ENCODE peak calls at places on chromosomes 16 and 17, in five cellular contexts. G is BE2C, X is mucosa of descending colon, I is fibroblast of lung, U is GM12865. S is an unnamed sample.

GRCh38 chr17:30570596-30571265 is 93.5 kb downstream of the GOSR1 start:
- DNase-seq in G (no peak), U (no peak), X (no peak), I (no peak), S (no peak)

GRCh38 chr17:77622627-77623026 is 335.9 kb upstream of the TNRC6C start:
- DNase-seq in G (no peak), U (no peak), I (peak), X (no peak), S (no peak)

GRCh38 chr16:67481561-67482259 is 753 bp upstream of the ATP6V0D1 start:
- DNase-seq in I (peak), X (peak), U (peak), G (peak), S (no peak)

GRCh38 chr16:67055712-67056487 is 27.0 kb downstream of the CBFB start:
- DNase-seq in U (peak), I (peak), G (no peak), X (no peak), S (peak)

GRCh38 chr16:67413978-67414891 is 2.0 kb downstream of the ZDHHC1 start:
- DNase-seq in I (no peak), X (no peak), G (no peak), U (no peak), S (no peak)

GRCh38 chr16:11572301-11572995 is 14.3 kb downstream of the LITAF start:
- DNase-seq in U (no peak), X (no peak), I (no peak), G (no peak), S (no peak)

GRCh38 chr17:17017343-17018014 is 24.8 kb upstream of the MPRIP start:
- DNase-seq in G (no peak), U (no peak), I (no peak), X (no peak), S (no peak)

GRCh38 chr16:47141773-47142468 is 1.8 kb downstream of the NETO2 start:
- DNase-seq in U (peak), X (peak), I (peak), G (peak), S (peak)

GRCh38 chr17:66667491-66668030 is 167.4 kb upstream of the CACNG5 start:
- DNase-seq in U (peak), I (no peak), X (no peak), G (no peak), S (peak)

GRCh38 chr16:49603956-49604355 is 230.4 kb downstream of the C16orf78 start:
- DNase-seq in X (no peak), I (no peak), G (no peak), U (no peak), S (no peak)

GRCh38 chr16:46673320-46674013 is 15.5 kb downstream of the VPS35 start:
- DNase-seq in X (no peak), U (peak), I (peak), G (peak), S (peak)

GRCh38 chr16:14366974-14367707 is 262.9 kb downstream of the PARN start:
- DNase-seq in U (no peak), X (no peak), G (no peak), I (no peak), S (no peak)

GRCh38 chr17:75110307-75110937 is 653 bp downstream of the ARMC7 start:
- DNase-seq in X (peak), G (no peak), U (peak), I (no peak), S (no peak)

GRCh38 chr17:43608313-43608712 is 53.4 kb downstream of the MEOX1 start:
- DNase-seq in U (peak), G (no peak), X (no peak), I (peak), S (no peak)

GRCh38 chr17:8518858-8519257 is 83.2 kb downstream of the NDEL1 start:
- DNase-seq in G (no peak), X (no peak), I (no peak), U (no peak), S (no peak)

GRCh38 chr17:65750166-65750565 is 188.7 kb upstream of the AXIN2 start:
- DNase-seq in X (no peak), G (no peak), U (no peak), I (no peak), S (no peak)

GRCh38 chr17:21400816-21401593 is 24.8 kb downstream of the KCNJ12 start:
- DNase-seq in G (no peak), X (no peak), U (no peak), I (no peak), S (no peak)

GRCh38 chr16:79628501-79628975 is 28.0 kb upstream of the MAF start:
- DNase-seq in X (no peak), G (no peak), I (peak), U (peak), S (no peak)

GRCh38 chr17:82351713-82352488 is 7.1 kb upstream of the TEX19 start:
- DNase-seq in X (peak), I (peak), G (peak), U (peak), S (peak)

GRCh38 chr17:82351254-82351712 is 7.8 kb upstream of the TEX19 start:
- DNase-seq in X (no peak), G (no peak), I (no peak), U (peak), S (no peak)

GRCh38 chr17:82349287-82349701 is 9.8 kb upstream of the TEX19 start:
- DNase-seq in G (no peak), X (no peak), I (no peak), U (no peak), S (no peak)

GRCh38 chr17:82348866-82349265 is 10.2 kb upstream of the TEX19 start:
- DNase-seq in G (no peak), I (no peak), X (no peak), U (no peak), S (no peak)

DNA sequence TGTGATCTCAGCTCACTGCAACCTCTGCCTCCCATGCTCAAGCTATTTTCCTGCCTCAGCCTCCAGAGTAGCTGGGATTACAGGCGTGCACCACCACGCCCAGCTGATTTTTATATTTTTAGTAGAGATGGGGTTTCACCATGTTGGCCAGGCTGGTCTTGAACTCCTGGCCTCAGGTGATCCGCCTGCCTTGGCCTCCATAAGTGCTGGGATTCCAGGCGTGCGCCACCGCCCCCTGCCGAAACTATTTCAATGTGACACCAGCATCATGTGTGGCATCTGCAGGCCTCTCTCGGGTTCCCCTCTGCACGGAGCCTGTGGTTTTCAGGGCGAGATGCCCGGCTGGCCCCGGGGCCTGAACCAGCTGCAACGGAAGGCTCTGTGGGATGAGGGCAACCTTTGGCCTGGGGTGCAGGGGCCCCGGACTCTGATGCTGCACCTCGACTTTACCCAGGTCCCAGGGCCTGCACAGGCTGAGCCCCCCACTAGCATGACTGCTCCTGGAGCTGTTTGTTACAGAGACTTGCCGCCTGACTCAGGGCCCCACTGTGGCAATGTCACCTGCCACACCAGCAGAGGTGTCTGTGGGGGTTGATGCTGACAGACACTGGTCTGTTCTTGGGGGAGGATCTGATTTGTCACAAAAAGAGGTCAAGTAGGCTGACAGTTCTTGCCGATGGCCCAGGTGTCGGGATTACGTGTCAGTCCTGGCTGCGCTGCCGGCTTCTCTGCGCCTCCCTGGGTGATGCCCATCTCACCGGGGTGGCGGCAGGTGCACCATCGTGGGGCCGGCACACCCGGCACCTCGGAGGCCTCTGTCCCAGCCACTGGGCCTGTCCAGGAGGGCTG is 8.6 kb upstream of the TEX19 start:
- DNase-seq in U (peak), I (no peak), X (no peak), G (peak), S (peak)
- TF ChIP-seq CTCF in U (peak), I (no peak), X (no peak), G (no peak), S (peak)

GRCh38 chr16:53022374-53022773 is 30.3 kb downstream of the CHD9NB start:
- DNase-seq in X (no peak), U (peak), G (peak), I (peak), S (peak)
- TF ChIP-seq CTCF in X (no peak), U (peak), G (peak), I (peak), S (peak)

GRCh38 chr17:34565715-34566114 is 13.7 kb upstream of the TMEM132E start:
- DNase-seq in I (no peak), X (no peak), G (no peak), U (no peak), S (no peak)

GRCh38 chr17:34566201-34566600 is 13.2 kb upstream of the TMEM132E start:
- DNase-seq in U (no peak), X (no peak), I (no peak), G (no peak), S (no peak)

GRCh38 chr17:34561328-34561727 is 18.1 kb upstream of the TMEM132E start:
- DNase-seq in X (no peak), I (no peak), U (no peak), G (no peak), S (no peak)

GRCh38 chr17:34566873-34567272 is 12.5 kb upstream of the TMEM132E start:
- DNase-seq in X (no peak), I (no peak), G (no peak), U (no peak), S (no peak)

DNA sequence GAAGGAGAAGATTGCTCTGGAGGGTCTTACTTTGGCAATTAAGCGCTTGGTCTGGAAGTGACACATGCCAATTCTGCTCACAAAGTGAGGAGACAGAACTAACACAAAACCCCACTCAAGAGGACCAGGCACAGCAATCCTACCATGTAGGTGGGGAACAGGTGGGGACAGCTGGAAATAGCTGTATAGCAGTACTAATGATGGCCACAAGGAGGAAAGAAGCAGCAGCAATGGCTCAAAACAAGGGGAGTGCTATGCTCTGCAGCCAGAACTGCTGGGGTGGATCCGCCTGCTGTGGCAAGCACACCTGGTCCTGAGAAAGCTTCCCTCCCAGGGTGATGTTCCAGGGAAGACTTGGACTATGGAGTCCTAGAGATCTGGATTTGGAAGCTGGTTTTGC is 17.0 kb upstream of the TMEM132E start:
- DNase-seq in G (peak), U (peak), X (no peak), I (no peak), S (no peak)
- TF ChIP-seq CTCF in G (peak), U (peak), X (no peak), I (peak), S (peak)

DNA sequence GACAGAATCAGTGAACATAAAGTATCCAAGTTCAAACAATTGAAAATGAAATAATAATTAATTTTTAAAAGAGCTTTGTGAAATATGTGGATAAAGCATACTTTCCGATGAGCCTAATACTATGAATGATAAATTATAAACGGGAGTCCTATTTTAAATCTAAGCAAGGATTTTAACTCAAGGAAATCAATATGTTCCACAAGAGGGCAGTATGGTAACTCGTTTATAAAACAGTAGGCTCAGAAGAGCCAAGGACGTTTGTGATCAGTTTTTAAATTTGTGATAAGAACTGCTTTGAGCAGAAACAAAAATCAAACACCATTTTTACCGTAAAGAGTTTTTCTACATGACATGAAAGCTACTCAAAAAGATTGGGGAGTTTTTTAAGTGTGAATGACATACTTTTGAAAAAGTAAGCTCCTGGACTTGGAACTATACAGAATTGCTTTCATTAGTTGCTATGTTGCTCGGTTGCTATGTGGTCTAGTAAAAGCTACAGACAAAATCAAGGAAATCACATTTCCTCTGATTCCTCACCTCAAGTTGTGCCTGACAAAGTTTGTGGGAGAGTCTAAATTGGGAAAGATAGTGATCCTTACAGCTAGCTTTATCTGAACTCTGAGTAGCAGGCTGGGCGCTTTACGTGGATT is 11.8 kb upstream of the TEKT1 start:
- DNase-seq in X (no peak), I (peak), U (peak), G (no peak), S (peak)
- TF ChIP-seq CTCF in X (no peak), I (peak), U (peak), G (peak), S (peak)

GRCh38 chr17:68704897-68705296 is 103.7 kb upstream of the FAM20A start:
- DNase-seq in X (no peak), I (peak), U (no peak), G (no peak), S (no peak)

GRCh38 chr17:68700391-68700790 is 99.2 kb upstream of the FAM20A start:
- DNase-seq in G (no peak), U (no peak), I (no peak), X (no peak), S (no peak)

GRCh38 chr17:68698761-68699160 is 97.6 kb upstream of the FAM20A start:
- DNase-seq in I (no peak), G (no peak), X (no peak), U (no peak), S (no peak)

GRCh38 chr17:68697850-68698313 is 96.7 kb upstream of the FAM20A start:
- DNase-seq in G (no peak), X (no peak), I (peak), U (no peak), S (no peak)

DNA sequence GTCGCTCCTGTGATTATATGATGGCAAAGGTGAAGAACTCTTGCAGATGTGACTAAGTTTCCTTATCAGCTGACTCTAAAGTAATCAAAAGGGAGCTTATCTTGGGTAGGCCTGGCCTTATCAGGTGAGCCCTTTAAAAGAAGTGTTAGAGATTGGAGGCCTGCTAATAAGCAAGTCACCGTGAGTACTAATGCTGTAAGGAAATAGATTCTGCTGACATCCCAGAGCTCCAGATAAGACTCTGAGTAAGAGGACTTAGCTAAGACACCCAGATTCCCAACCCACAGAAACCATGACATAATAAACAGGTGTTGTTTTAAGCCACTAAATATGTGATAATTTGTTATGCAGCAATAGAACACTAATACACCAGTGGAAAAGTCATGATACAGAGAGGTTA is 99.9 kb upstream of the FAM20A start:
- DNase-seq in I (peak), X (no peak), U (no peak), G (no peak), S (no peak)
- TF ChIP-seq CTCF in I (no peak), X (no peak), U (no peak), G (no peak), S (no peak)

GRCh38 chr17:60628252-60628889 is 28.4 kb downstream of the PPM1D start:
- DNase-seq in G (no peak), I (no peak), U (no peak), X (no peak), S (no peak)
- TF ChIP-seq CTCF in G (no peak), I (no peak), U (no peak), X (no peak), S (no peak)

GRCh38 chr17:28047806-28048205 is 5.3 kb downstream of the NLK start:
- DNase-seq in I (no peak), U (no peak), G (no peak), X (no peak), S (no peak)
- TF ChIP-seq CTCF in I (no peak), U (no peak), G (no peak), X (no peak), S (no peak)

GRCh38 chr17:81666092-81666341 is 388 bp downstream of the OXLD1 start:
- DNase-seq in I (no peak), G (no peak), U (no peak), X (no peak), S (no peak)

GRCh38 chr17:81665205-81666091 is 957 bp downstream of the OXLD1 start:
- DNase-seq in I (peak), U (peak), X (peak), G (no peak), S (no peak)

GRCh38 chr17:81666342-81667191 is at the start of the genes CCDC137 and OXLD1:
- DNase-seq in X (peak), I (peak), U (peak), G (peak), S (peak)

GRCh38 chr17:81664051-81664470 is 2.3 kb downstream of the OXLD1 start:
- DNase-seq in G (no peak), U (no peak), I (no peak), X (no peak), S (no peak)

GRCh38 chr17:81667754-81668153 is 1.2 kb downstream of the CCDC137 start:
- DNase-seq in X (no peak), G (no peak), I (no peak), U (no peak), S (no peak)
- TF ChIP-seq CTCF in X (no peak), G (no peak), I (no peak), U (no peak), S (no peak)